ENCODE peak calls at places on chromosome 6, in four cellular contexts. I is MM.1S, U is GM12865, O is cardiac muscle cell. M is an unnamed sample.

GRCh38 chr6:127191716-127192115 is 73.2 kb downstream of the RSPO3 start:
- DNase-seq in I (no peak), U (no peak), O (peak; percentile 8), M (no peak)

GRCh38 chr6:111087871-111088667 is 766 bp downstream of the SLC16A10 start:
- DNase-seq in I (peak; percentile 66), U (peak; percentile 24), O (peak; percentile 42), M (no peak)

GRCh38 chr6:20791074-20791473 is 256.8 kb downstream of the CDKAL1 start:
- DNase-seq in I (no peak), U (peak; percentile 9), O (no peak), M (no peak)

GRCh38 chr6:135577059-135577538 is 79.6 kb upstream of the AHI1 start:
- DNase-seq in I (no peak), U (peak; percentile 69), O (no peak), M (no peak)

GRCh38 chr6:111439169-111439568 is 43.8 kb downstream of the REV3L start:
- DNase-seq in I (no peak), U (no peak), O (no peak), M (no peak)

GRCh38 chr6:13766201-13766634 is 48.1 kb downstream of the MCUR1 start:
- DNase-seq in I (no peak), U (no peak), O (no peak), M (no peak)

GRCh38 chr6:105568121-105568520 is 165.2 kb upstream of the PREP start:
- DNase-seq in I (no peak), U (no peak), O (no peak), M (no peak)

GRCh38 chr6:38697846-38698245 is 5.1 kb downstream of the GLO1 start:
- DNase-seq in I (no peak), U (no peak), O (no peak), M (no peak)

GRCh38 chr6:36386495-36387439 is 702 bp downstream of the ETV7 start:
- DNase-seq in I (no peak), U (no peak), O (no peak), M (no peak)

GRCh38 chr6:84601366-84601765 is 163.0 kb downstream of the TBX18 start:
- DNase-seq in I (no peak), U (no peak), O (no peak), M (no peak)

GRCh38 chr6:112007805-112008204 is 46.1 kb upstream of the CCN6 start:
- DNase-seq in I (no peak), U (peak; percentile 13), O (no peak), M (no peak)

GRCh38 chr6:43584892-43585570 is 9.0 kb downstream of the POLH start:
- DNase-seq in I (no peak), U (no peak), O (no peak), M (no peak)

GRCh38 chr6:53765270-53765669 is 29.5 kb upstream of the LRRC1 start:
- DNase-seq in I (no peak), U (no peak), O (no peak), M (no peak)

GRCh38 chr6:113291751-113292445 is 565.2 kb upstream of the MARCKS start:
- DNase-seq in I (no peak), U (no peak), O (no peak), M (no peak)

GRCh38 chr6:169933251-169933821 is 181.9 kb downstream of the ERMARD start:
- DNase-seq in I (no peak), U (no peak), O (no peak), M (no peak)

GRCh38 chr6:35810831-35811698 is 5.9 kb downstream of the LHFPL5 start:
- DNase-seq in I (no peak), U (no peak), O (no peak), M (no peak)

GRCh38 chr6:10837692-10837996 is 695 bp downstream of the MAK start:
- DNase-seq in I (no peak), U (peak; percentile 13), O (peak; percentile 40), M (no peak)

GRCh38 chr6:129638055-129639019 is 71.6 kb downstream of the ARHGAP18 start:
- DNase-seq in I (no peak), U (no peak), O (no peak), M (no peak)

GRCh38 chr6:134593024-134593423 is 275.1 kb upstream of the SGK1 start:
- DNase-seq in I (no peak), U (no peak), O (no peak), M (no peak)

GRCh38 chr6:132231121-132231520 is 170.2 kb downstream of the MOXD1 start:
- DNase-seq in I (no peak), U (no peak), O (no peak), M (no peak)

GRCh38 chr6:42378125-42378524 is 73.6 kb downstream of the TRERF1 start:
- DNase-seq in I (no peak), U (peak; percentile 74), O (no peak), M (no peak)
- H3K4me3 ChIP-seq in I (no peak overlapping the region), U (no peak overlapping the region), O (no peak overlapping the region), M (no peak overlapping the region)

GRCh38 chr6:1067346-1067745 is 244.6 kb upstream of the FOXQ1 start:
- DNase-seq in I (no peak), U (no peak), O (no peak), M (no peak)

GRCh38 chr6:1068905-1069304 is 243.0 kb upstream of the FOXQ1 start:
- DNase-seq in I (no peak), U (no peak), O (no peak), M (no peak)

GRCh38 chr6:1065986-1066385 is 245.9 kb upstream of the FOXQ1 start:
- DNase-seq in I (no peak), U (no peak), O (no peak), M (no peak)

GRCh38 chr6:1068068-1068467 is 243.8 kb upstream of the FOXQ1 start:
- DNase-seq in I (no peak), U (no peak), O (no peak), M (no peak)

DNA sequence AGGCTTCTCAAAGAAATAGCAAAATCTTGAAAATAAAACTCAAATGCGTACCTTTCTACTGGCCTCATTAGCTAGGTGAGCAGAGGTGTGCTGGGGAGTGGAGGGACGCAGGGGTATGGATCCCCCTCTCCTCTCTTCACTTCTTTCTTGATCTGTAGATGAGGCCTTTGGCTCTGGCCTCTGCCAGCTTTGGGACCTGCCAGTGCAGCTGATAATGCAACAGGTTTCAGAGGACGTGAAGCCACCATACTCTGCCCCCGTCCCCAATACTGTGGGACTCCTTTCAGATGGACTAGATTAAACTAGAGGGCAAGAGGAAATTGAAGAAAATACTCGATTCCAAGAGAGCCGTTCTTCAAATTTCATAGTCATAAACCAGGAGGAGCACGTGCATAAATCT is 245.4 kb upstream of the FOXQ1 start:
- DNase-seq in I (no peak), U (no peak), O (no peak), M (no peak)
- H3K4me3 ChIP-seq in I (no peak overlapping the region), U (no peak overlapping the region), O (no peak overlapping the region), M (no peak overlapping the region)

DNA sequence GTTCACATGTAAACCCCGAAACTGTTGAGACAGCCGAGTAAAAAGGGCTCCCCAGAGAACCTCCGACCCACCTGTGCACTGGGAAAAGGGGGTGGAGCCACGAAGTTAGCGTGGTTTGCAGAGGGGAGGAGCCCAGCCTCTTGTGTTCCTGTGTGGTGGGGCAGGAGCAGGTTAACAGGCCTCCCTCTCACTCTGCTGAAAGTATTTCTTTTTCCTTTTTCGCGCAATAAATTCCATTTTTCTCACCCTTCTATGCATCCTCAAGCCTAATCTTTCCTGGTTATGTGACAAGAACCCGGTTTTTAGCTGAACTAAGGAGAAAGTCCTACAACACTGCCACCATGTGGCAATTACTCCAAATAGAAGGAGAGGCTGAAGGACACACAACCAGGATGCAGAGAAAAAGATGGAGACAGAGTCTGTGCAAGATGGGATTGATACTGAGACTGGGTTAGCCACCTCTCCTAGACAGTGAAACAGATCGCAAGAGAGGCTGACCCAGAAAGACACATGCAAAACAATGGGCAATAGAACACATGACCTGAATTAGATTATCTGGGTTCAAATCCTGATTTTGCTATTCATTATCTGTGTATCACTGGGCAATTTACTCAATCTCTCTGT is 168.7 kb upstream of the PRSS16 start:
- DNase-seq in I (peak; percentile 78), U (peak; percentile 74), O (peak; percentile 68), M (no peak)
- H3K4me3 ChIP-seq in I (peak overlapping the region; percentile 60), U (peak overlapping the region; percentile 53), O (peak overlapping the region; percentile 38), M (peak overlapping the region; percentile 28)

GRCh38 chr6:30071858-30072257 is 3.7 kb downstream of the RNF39 start:
- DNase-seq in I (no peak), U (no peak), O (no peak), M (no peak)

GRCh38 chr6:30074331-30075093 is 1.1 kb downstream of the RNF39 start:
- DNase-seq in I (no peak), U (no peak), O (no peak), M (no peak)

GRCh38 chr6:30073489-30074240 is 1.9 kb downstream of the RNF39 start:
- DNase-seq in I (no peak), U (no peak), O (no peak), M (no peak)

GRCh38 chr6:30067460-30068139 is 602 bp downstream of the PPP1R11 start:
- DNase-seq in I (no peak), U (no peak), O (peak; percentile 85), M (peak; percentile 68)

GRCh38 chr6:30071081-30071818 is 4.3 kb downstream of the PPP1R11 start:
- DNase-seq in I (no peak), U (no peak), O (peak; percentile 69), M (no peak)
- H3K4me3 ChIP-seq in I (no peak overlapping the region), U (no peak overlapping the region), O (peak overlapping the region; percentile 6), M (no peak overlapping the region)

GRCh38 chr6:87791485-87791884 is 89.5 kb upstream of the AKIRIN2 start:
- DNase-seq in I (no peak), U (no peak), O (no peak), M (no peak)

GRCh38 chr6:87789900-87790290 is 87.9 kb upstream of the AKIRIN2 start:
- DNase-seq in I (no peak), U (no peak), O (no peak), M (no peak)

GRCh38 chr6:87791029-87791428 is 89.0 kb upstream of the AKIRIN2 start:
- DNase-seq in I (no peak), U (no peak), O (no peak), M (no peak)

GRCh38 chr6:87788141-87788540 is 86.1 kb upstream of the AKIRIN2 start:
- DNase-seq in I (no peak), U (no peak), O (no peak), M (no peak)

GRCh38 chr6:87789198-87789899 is 87.3 kb upstream of the AKIRIN2 start:
- DNase-seq in I (no peak), U (no peak), O (no peak), M (no peak)
- H3K4me3 ChIP-seq in I (no peak overlapping the region), U (no peak overlapping the region), O (no peak overlapping the region), M (no peak overlapping the region)